ENCODE peak calls at places on chromosome 22, in four cellular contexts. V is heart left ventricle, Y is hepatocyte, F is nephron progenitor cell. G is an unnamed sample.

GRCh38 chr22:46085831-46086576 is 64.3 kb upstream of the PPARA start:
- DNase-seq in V (peak), Y (no peak), F (no peak), G (peak)

GRCh38 chr22:21651521-21652009 is 9.5 kb downstream of the SDF2L1 start:
- DNase-seq in V (no peak), Y (no peak), F (no peak), G (no peak)

GRCh38 chr22:32079110-32080089 is 36.3 kb downstream of the SLC5A1 start:
- DNase-seq in V (no peak), Y (peak), F (no peak), G (peak)

GRCh38 chr22:20949698-20950183 is 17.3 kb upstream of the AIFM3 start:
- DNase-seq in V (no peak), Y (no peak), F (no peak), G (no peak)

GRCh38 chr22:35726933-35727332 is 9.3 kb downstream of the APOL5 start:
- DNase-seq in V (no peak), Y (no peak), F (no peak), G (no peak)

GRCh38 chr22:20747223-20747622 is 26.7 kb upstream of the SERPIND1 start:
- DNase-seq in V (no peak), Y (no peak), F (no peak), G (no peak)

GRCh38 chr22:36237462-36238347 is 1.6 kb downstream of the APOL2 start:
- DNase-seq in V (no peak), Y (no peak), F (no peak), G (no peak)

GRCh38 chr22:41539146-41540005 is 4.9 kb downstream of the POLR3H start:
- DNase-seq in V (no peak), Y (no peak), F (no peak), G (no peak)

GRCh38 chr22:40014661-40015255 is 20.0 kb downstream of the FAM83F start:
- DNase-seq in V (no peak), Y (peak), F (no peak), G (no peak)

GRCh38 chr22:19412478-19412877 is 19.1 kb downstream of the HIRA start:
- DNase-seq in V (no peak), Y (no peak), F (no peak), G (no peak)

GRCh38 chr22:33787645-33788456 is 132.4 kb downstream of the LARGE1 start:
- DNase-seq in V (no peak), Y (no peak), F (no peak), G (no peak)

GRCh38 chr22:31124811-31125465 is 2.2 kb downstream of the INPP5J start:
- DNase-seq in V (no peak), Y (no peak), F (no peak), G (no peak)

GRCh38 chr22:25747245-25747944 is 5.4 kb downstream of the MYO18B start:
- DNase-seq in V (no peak), Y (peak), F (no peak), G (peak)

GRCh38 chr22:40533712-40534378 is 102.7 kb downstream of the MRTFA start:
- DNase-seq in V (no peak), Y (peak), F (no peak), G (no peak)

GRCh38 chr22:35555941-35556547 is 15.4 kb downstream of the RASD2 start:
- DNase-seq in V (no peak), Y (no peak), F (no peak), G (no peak)

GRCh38 chr22:46652081-46652929 is 32.1 kb downstream of the GRAMD4 start:
- DNase-seq in V (peak), Y (peak), F (peak), G (no peak)

GRCh38 chr22:39612811-39613548 is 42.4 kb downstream of the CACNA1I start:
- DNase-seq in V (no peak), Y (no peak), F (no peak), G (no peak)

GRCh38 chr22:47095395-47096122 is 333.1 kb downstream of the TBC1D22A start:
- DNase-seq in V (no peak), Y (no peak), F (no peak), G (no peak)

GRCh38 chr22:36758792-36759271 is 17.1 kb downstream of the IFT27 start:
- DNase-seq in V (no peak), Y (no peak), F (no peak), G (no peak)

GRCh38 chr22:33116846-33117547 is 58.8 kb upstream of the SYN3 start:
- DNase-seq in V (no peak), Y (peak), F (no peak), G (no peak)

GRCh38 chr22:22228421-22228820 is 16.2 kb upstream of the VPREB1 start:
- DNase-seq in V (no peak), Y (no peak), F (no peak), G (no peak)

GRCh38 chr22:31881198-31881597 is 63.1 kb upstream of the YWHAH start:
- DNase-seq in V (no peak), Y (no peak), F (no peak), G (no peak)

GRCh38 chr22:30859714-30860095 is 108.9 kb downstream of the MORC2 start:
- DNase-seq in V (no peak), Y (peak), F (no peak), G (no peak)

GRCh38 chr22:17698948-17699347 is 60.4 kb downstream of the BCL2L13 start:
- DNase-seq in V (no peak), Y (no peak), F (no peak), G (no peak)

GRCh38 chr22:47153854-47154542 is 391.5 kb downstream of the TBC1D22A start:
- DNase-seq in V (no peak), Y (no peak), F (no peak), G (no peak)

GRCh38 chr22:46797355-46797754 is 34.9 kb downstream of the TBC1D22A start:
- DNase-seq in V (no peak), Y (peak), F (no peak), G (no peak)

GRCh38 chr22:41425704-41426365 is 20.8 kb downstream of the TOB2 start:
- DNase-seq in V (no peak), Y (no peak), F (no peak), G (no peak)

GRCh38 chr22:27084130-27084529 is 426.7 kb downstream of the MIAT start:
- DNase-seq in V (no peak), Y (no peak), F (no peak), G (no peak)

GRCh38 chr22:35928273-35928798 is 100.3 kb downstream of the RBFOX2 start:
- DNase-seq in V (no peak), Y (no peak), F (no peak), G (no peak)

GRCh38 chr22:22446527-22446926 is 62.0 kb downstream of the ZNF280B start:
- DNase-seq in V (no peak), Y (no peak), F (no peak), G (no peak)

GRCh38 chr22:41382098-41382578 is 396 bp downstream of the TEF start:
- DNase-seq in V (peak), Y (peak), F (peak), G (peak)

GRCh38 chr22:29635734-29636357 is 32.4 kb downstream of the NF2 start:
- DNase-seq in V (no peak), Y (peak), F (peak), G (no peak)

GRCh38 chr22:43381693-43382092 is 30.1 kb upstream of the MPPED1 start:
- DNase-seq in V (no peak), Y (no peak), F (no peak), G (no peak)

GRCh38 chr22:30626413-30626812 is 9.2 kb upstream of the SLC35E4 start:
- DNase-seq in V (no peak), Y (no peak), F (no peak), G (no peak)

GRCh38 chr22:26592368-26593015 is 2.6 kb upstream of the TPST2 start:
- DNase-seq in V (no peak), Y (no peak), F (no peak), G (no peak)

GRCh38 chr22:32544953-32545558 is 70.4 kb downstream of the FBXO7 start:
- DNase-seq in V (no peak), Y (no peak), F (no peak), G (no peak)

GRCh38 chr22:35947794-35948425 is 80.7 kb downstream of the RBFOX2 start:
- DNase-seq in V (no peak), Y (no peak), F (no peak), G (no peak)

GRCh38 chr22:42978453-42979103 is 36.4 kb downstream of the PACSIN2 start:
- DNase-seq in V (peak), Y (no peak), F (no peak), G (no peak)

GRCh38 chr22:35306350-35306967 is 6.8 kb downstream of the TOM1 start:
- DNase-seq in V (no peak), Y (no peak), F (peak), G (peak)

GRCh38 chr22:37982938-37983859 is 1.2 kb downstream of the SOX10 start:
- DNase-seq in V (no peak), Y (no peak), F (peak), G (no peak)
- TF ChIP-seq CTCF in V (peak), Y (peak), F (peak), G (no peak)

GRCh38 chr22:44703269-44703870 is 1.4 kb downstream of the PRR5 start:
- DNase-seq in V (no peak), Y (no peak), F (no peak), G (no peak)

GRCh38 chr22:44701824-44702478 is at the start of gene PRR5:
- DNase-seq in V (peak), Y (peak), F (peak), G (peak)

GRCh38 chr22:44701187-44701586 is 817 bp upstream of the PRR5 start:
- DNase-seq in V (no peak), Y (no peak), F (no peak), G (no peak)

GRCh38 chr22:44704159-44705021 is 2.4 kb downstream of the PRR5 start:
- DNase-seq in V (no peak), Y (no peak), F (no peak), G (no peak)

DNA sequence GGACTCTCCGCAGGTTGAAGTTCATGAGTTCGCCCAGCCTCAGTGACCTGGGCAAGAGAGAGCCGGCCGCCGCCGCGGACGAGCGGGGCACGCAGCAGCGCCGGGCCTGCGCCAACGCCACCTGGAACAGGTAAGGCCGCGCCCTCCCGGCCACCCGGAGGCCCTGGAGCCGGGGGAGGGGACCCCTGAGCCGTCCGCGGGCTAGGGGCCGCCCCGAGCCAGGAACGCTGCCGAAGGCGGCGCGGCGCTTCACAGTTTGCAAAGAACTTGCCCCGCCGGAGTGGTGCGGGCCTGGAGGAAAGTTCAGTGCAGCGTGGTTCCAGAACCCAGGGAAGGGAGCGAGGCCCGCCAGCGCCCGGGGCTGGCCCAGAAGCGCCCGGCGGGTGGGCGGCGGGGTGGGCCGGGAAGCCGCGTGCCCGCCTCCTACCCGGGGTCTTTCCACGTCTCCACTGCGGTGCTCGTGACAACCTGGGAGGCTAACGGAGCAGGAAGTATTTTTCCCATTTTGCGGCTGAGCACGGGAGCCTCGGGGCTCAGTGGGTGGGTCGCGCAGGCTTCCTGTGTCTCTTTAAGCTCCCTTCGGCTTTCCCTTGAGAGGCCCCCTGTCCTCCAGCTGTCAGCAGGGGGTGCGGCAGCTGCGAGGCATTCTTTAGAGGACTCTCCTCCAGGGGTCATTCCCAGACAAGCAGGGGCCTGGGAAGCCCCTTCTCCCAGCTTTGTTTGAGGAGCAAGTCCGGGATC is 645 bp downstream of the PRR5 start:
- DNase-seq in V (no peak), Y (peak), F (peak), G (no peak)
- TF ChIP-seq CTCF in V (no peak), Y (peak), F (no peak), G (no peak)

GRCh38 chr22:48488149-48488551 is 1339.5 kb downstream of the BRD1 start:
- DNase-seq in V (peak), Y (peak), F (no peak), G (no peak)
- TF ChIP-seq CTCF in V (no peak), Y (peak), F (peak), G (no peak)

DNA sequence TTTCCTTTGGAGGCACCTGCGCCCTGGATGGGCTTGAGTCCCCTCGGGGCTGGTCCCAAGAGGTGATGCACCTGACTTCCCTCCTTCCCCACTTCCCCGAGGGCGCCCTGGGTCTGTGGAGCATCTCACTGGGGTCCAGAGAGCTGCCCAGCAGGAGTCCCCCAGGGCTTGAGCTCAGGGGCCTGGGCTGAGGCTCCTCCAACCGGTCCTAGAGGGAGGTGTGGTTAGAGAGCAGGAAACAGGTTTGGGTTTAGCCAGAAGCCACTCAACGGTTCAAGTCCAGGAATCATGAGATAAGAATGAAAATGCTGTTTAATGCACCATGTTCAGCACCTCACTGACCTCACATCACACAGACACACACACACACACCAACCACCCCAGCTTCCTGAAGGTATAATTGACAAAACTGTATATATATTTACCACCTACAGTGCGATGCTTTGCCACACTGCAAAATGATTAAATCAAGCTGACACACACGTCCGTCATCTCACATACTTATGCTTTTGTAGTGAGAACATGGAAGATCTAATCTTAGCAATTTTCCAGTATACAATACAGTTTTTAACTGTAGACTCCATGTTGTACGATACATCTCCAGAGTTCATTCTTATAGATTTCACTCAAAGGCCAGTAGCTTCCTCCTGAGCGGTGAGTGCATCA is 629 bp upstream of the IGLL1 start:
- DNase-seq in V (no peak), Y (no peak), F (no peak), G (no peak)
- TF ChIP-seq CTCF in V (no peak), Y (no peak), F (no peak), G (no peak)

GRCh38 chr22:49659281-49659923 is 168.3 kb downstream of the BRD1 start:
- DNase-seq in V (peak), Y (no peak), F (no peak), G (no peak)

GRCh38 chr22:49660794-49661781 is 166.6 kb downstream of the BRD1 start:
- DNase-seq in V (peak), Y (no peak), F (no peak), G (no peak)

GRCh38 chr22:49658902-49659280 is 168.8 kb downstream of the BRD1 start:
- DNase-seq in V (no peak), Y (no peak), F (no peak), G (no peak)

GRCh38 chr22:49659924-49660315 is 167.8 kb downstream of the BRD1 start:
- DNase-seq in V (peak), Y (no peak), F (no peak), G (no peak)

GRCh38 chr22:49660321-49660720 is 167.4 kb downstream of the BRD1 start:
- DNase-seq in V (peak), Y (no peak), F (no peak), G (no peak)
- TF ChIP-seq CTCF in V (no peak), Y (no peak), F (no peak), G (no peak)

GRCh38 chr22:28574159-28574788 is 105.4 kb downstream of the TTC28 start:
- DNase-seq in V (no peak), Y (no peak), F (no peak), G (no peak)
- TF ChIP-seq CTCF in V (no peak), Y (no peak), F (no peak), G (no peak)